ENCODE peak calls at places on chromosomes 1 and 21, in five cellular contexts. K is T-cell; L is HT1080; G is stimulated activated CD4-positive, alpha-beta T cell treated with anti-CD3 and anti-CD28 coated beads, Interleukin-4, amount 100 ng/mL, for 48 hours; F is EL. B is an unnamed sample.

GRCh38 chr21:26814374-26814773 is 30.8 kb downstream of the ADAMTS1 start:
- DNase-seq in L (no peak), K (no peak), F (no peak), G (no peak), B (no peak)

GRCh38 chr1:25703671-25704637 is 87.4 kb downstream of the MAN1C1 start:
- DNase-seq in F (no peak), L (no peak), G (no peak), K (peak; percentile 22), B (no peak)

GRCh38 chr1:81157686-81158085 is 643.0 kb upstream of the ADGRL2 start:
- DNase-seq in L (no peak), G (no peak), K (no peak), F (no peak), B (no peak)

GRCh38 chr1:159945483-159946241 is at the start of gene IGSF9:
- DNase-seq in F (peak; percentile 70), K (peak; percentile 80), G (peak; percentile 40), L (peak; percentile 92), B (peak; percentile 95)

GRCh38 chr1:209895709-209896108 is 42.3 kb upstream of the SYT14 start:
- DNase-seq in K (no peak), G (peak; percentile 13), F (peak; percentile 71), L (peak; percentile 90), B (no peak)

GRCh38 chr1:164560076-164560475 is 1.1 kb downstream of the PBX1 start:
- DNase-seq in G (no peak), F (peak; percentile 35), K (no peak), L (no peak), B (no peak)

GRCh38 chr1:220007438-220007837 is 38.9 kb downstream of the EPRS1 start:
- DNase-seq in G (no peak), K (no peak), L (no peak), F (peak; percentile 53), B (no peak)

GRCh38 chr1:184469391-184469790 is 82.6 kb downstream of the C1orf21 start:
- DNase-seq in F (no peak), G (no peak), K (no peak), L (no peak), B (no peak)

GRCh38 chr1:223188618-223189356 is 45.7 kb upstream of the TLR5 start:
- DNase-seq in L (no peak), G (no peak), K (no peak), F (no peak), B (no peak)

GRCh38 chr1:156534424-156535060 is 34.0 kb upstream of the MEF2D start:
- DNase-seq in L (no peak), G (no peak), F (no peak), K (no peak), B (no peak)

GRCh38 chr21:42973309-42973990 is 912 bp upstream of the PKNOX1 start:
- DNase-seq in G (no peak), L (no peak), F (no peak), K (no peak), B (no peak)

GRCh38 chr1:26360051-26360806 is 6.3 kb upstream of the CRYBG2 start:
- DNase-seq in L (no peak), G (no peak), K (peak; percentile 31), F (no peak), B (no peak)

GRCh38 chr1:34013958-34014737 is 150.3 kb downstream of the HMGB4 start:
- DNase-seq in G (no peak), L (peak; percentile 13), F (no peak), K (no peak), B (no peak)

GRCh38 chr1:60924165-60924564 is 158.2 kb upstream of the NFIA start:
- DNase-seq in G (no peak), L (no peak), F (no peak), K (no peak), B (no peak)

GRCh38 chr1:234768569-234769283 is 158.7 kb upstream of the IRF2BP2 start:
- DNase-seq in G (peak; percentile 37), K (peak; percentile 44), F (no peak), L (no peak), B (no peak)

GRCh38 chr1:24983006-24983680 is 53.1 kb upstream of the RUNX3 start:
- DNase-seq in G (no peak), K (no peak), L (no peak), F (no peak), B (no peak)

GRCh38 chr1:108559215-108560142 is at the start of gene EEIG2:
- DNase-seq in F (peak; percentile 91), K (peak; percentile 88), L (peak; percentile 88), G (peak; percentile 87), B (peak; percentile 73)

GRCh38 chr1:42142894-42143675 is 10.1 kb upstream of the GUCA2B start:
- DNase-seq in L (peak; percentile 38), G (no peak), F (no peak), K (no peak), B (no peak)

GRCh38 chr1:91166106-91166712 is 144.4 kb upstream of the ZNF644 start:
- DNase-seq in L (peak; percentile 58), K (peak; percentile 16), G (peak; percentile 16), F (peak; percentile 58), B (peak; percentile 50)

GRCh38 chr1:228465571-228466146 is 21.5 kb upstream of the RNF187 start:
- DNase-seq in K (no peak), F (no peak), G (no peak), L (no peak), B (no peak)

GRCh38 chr21:31604591-31605190 is 54.8 kb upstream of the SOD1 start:
- DNase-seq in G (peak; percentile 63), F (peak; percentile 57), K (peak; percentile 69), L (peak; percentile 23), B (peak; percentile 46)

GRCh38 chr21:38898422-38899098 is 92.8 kb downstream of the ETS2 start:
- DNase-seq in G (no peak), K (no peak), L (peak; percentile 50), F (no peak), B (no peak)

GRCh38 chr1:161725888-161726630 is 4.7 kb downstream of the FCRLB start:
- DNase-seq in K (peak; percentile 14), L (peak; percentile 44), F (peak; percentile 61), G (no peak), B (peak; percentile 47)

GRCh38 chr1:97247196-97247595 is 525.6 kb downstream of the PTBP2 start:
- DNase-seq in K (no peak), G (no peak), L (no peak), F (peak; percentile 2), B (no peak)

GRCh38 chr21:38487906-38488639 is 10.2 kb downstream of the ERG start:
- DNase-seq in L (no peak), K (no peak), F (no peak), G (no peak), B (no peak)

GRCh38 chr1:102628008-102628736 is 480.1 kb downstream of the COL11A1 start:
- DNase-seq in G (no peak), K (no peak), F (no peak), L (peak; percentile 44), B (no peak)

GRCh38 chr1:224357626-224358124 is 996 bp downstream of the CNIH4 start:
- DNase-seq in F (peak; percentile 26), L (no peak), K (no peak), G (no peak), B (no peak)

GRCh38 chr1:220631238-220631842 is 58.8 kb upstream of the C1orf115 start:
- DNase-seq in L (peak; percentile 4), G (no peak), K (no peak), F (peak; percentile 10), B (no peak)

GRCh38 chr1:59768752-59769411 is 45.9 kb upstream of the HOOK1 start:
- DNase-seq in K (no peak), F (no peak), L (no peak), G (no peak), B (no peak)

B was measured in Caco-2.